ENCODE peak calls at places on chromosomes 6 and 20, in six cellular contexts. O, H, W, S, T and K are unnamed samples.
A peak's percentile ranks its signal among the peaks of the same experiment; 100 is the strongest.

GRCh38 chr6:98384334-98384733 is 450.0 kb upstream of the POU3F2 start:
- DNase-seq in S (no peak), H (no peak), W (no peak), O (no peak), T (no peak), K (no peak)

GRCh38 chr6:91704531-91704930 is 1117.7 kb upstream of the MAP3K7 start:
- DNase-seq in S (no peak), H (no peak), T (no peak), O (no peak), W (no peak), K (no peak)

GRCh38 chr6:18491303-18492090 is 104.3 kb downstream of the RNF144B start:
- DNase-seq in O (no peak), W (peak; percentile 68), H (no peak), T (no peak), S (no peak), K (no peak)

GRCh38 chr6:41372526-41373366 is 37.3 kb downstream of the NCR2 start:
- DNase-seq in W (no peak), O (no peak), T (no peak), S (no peak), H (peak; percentile 34), K (no peak)

GRCh38 chr6:17986656-17987575 is 519 bp downstream of the KIF13A start:
- DNase-seq in T (peak; percentile 92), W (peak; percentile 64), S (peak; percentile 73), H (peak; percentile 52), O (peak; percentile 61), K (peak; percentile 71)

GRCh38 chr20:60725311-60725906 is 526.7 kb upstream of the CDH4 start:
- DNase-seq in T (no peak), S (no peak), H (no peak), O (no peak), W (no peak), K (no peak)

GRCh38 chr6:15132854-15133670 is 112.8 kb upstream of the JARID2 start:
- DNase-seq in T (no peak), W (no peak), S (peak; percentile 60), O (no peak), H (no peak), K (no peak)

GRCh38 chr6:28866342-28867077 is 57.3 kb downstream of the TRIM27 start:
- DNase-seq in T (peak; percentile 93), S (peak; percentile 85), O (peak; percentile 68), H (peak; percentile 82), W (peak; percentile 68), K (peak; percentile 90)

GRCh38 chr20:4076671-4077070 is 61.3 kb upstream of the RNF24 start:
- DNase-seq in H (no peak), O (peak; percentile 60), S (peak; percentile 19), T (no peak), W (peak; percentile 50), K (no peak)

GRCh38 chr6:32086661-32087573 is 22.2 kb downstream of the TNXB start:
- DNase-seq in H (peak; percentile 32), O (no peak), T (no peak), W (no peak), S (no peak), K (peak; percentile 47)

GRCh38 chr6:10511477-10511876 is 9.7 kb upstream of the GCNT2 start:
- DNase-seq in W (no peak), H (no peak), O (no peak), S (no peak), T (no peak), K (no peak)

GRCh38 chr6:132298344-132298949 is 102.8 kb downstream of the MOXD1 start:
- DNase-seq in H (peak; percentile 72), S (peak; percentile 75), T (no peak), W (peak; percentile 44), O (peak; percentile 21), K (peak; percentile 26)

GRCh38 chr6:56570434-56571359 is 72.0 kb downstream of the DST start:
- DNase-seq in O (no peak), W (no peak), H (no peak), T (no peak), S (no peak), K (peak; percentile 57)

GRCh38 chr6:5744497-5744896 is 262.2 kb downstream of the NRN1 start:
- DNase-seq in H (no peak), O (no peak), S (no peak), W (no peak), T (no peak), K (no peak)

DNA sequence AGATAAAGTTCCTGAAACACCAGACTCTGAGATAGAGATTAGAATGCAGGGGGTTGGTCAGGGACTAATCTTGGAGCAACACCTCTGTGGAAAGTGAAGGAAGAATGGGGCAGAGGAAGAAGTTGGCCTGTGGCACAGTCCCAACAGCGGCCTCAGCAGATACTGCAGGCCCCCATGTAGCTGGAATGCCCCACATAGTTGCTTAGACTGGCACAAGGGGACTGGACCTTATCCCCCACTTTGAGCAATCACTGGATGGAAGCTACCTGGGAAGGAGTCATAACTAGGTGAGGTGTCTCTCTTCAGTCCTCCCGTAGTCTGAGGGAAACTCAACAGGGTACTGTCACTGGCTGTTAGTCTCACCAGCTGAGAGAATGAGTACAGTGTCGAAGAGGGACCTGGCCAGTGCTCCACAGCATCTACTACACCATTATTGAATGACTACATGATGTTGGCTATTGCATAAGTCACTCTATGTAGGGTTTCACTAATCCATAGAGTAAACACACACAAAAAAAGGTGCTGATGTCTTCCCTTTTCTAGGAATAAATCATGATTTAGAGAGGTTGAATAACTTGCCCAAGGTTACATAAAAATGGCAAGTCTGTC is 47.5 kb downstream of the ADGRG6 start:
- DNase-seq in H (no peak), T (no peak), W (no peak), S (no peak), O (no peak), K (no peak)
- TF ChIP-seq POLR2A in H (no peak), T (no peak), W (no peak), S (no peak), O (no peak), K (no peak)

DNA sequence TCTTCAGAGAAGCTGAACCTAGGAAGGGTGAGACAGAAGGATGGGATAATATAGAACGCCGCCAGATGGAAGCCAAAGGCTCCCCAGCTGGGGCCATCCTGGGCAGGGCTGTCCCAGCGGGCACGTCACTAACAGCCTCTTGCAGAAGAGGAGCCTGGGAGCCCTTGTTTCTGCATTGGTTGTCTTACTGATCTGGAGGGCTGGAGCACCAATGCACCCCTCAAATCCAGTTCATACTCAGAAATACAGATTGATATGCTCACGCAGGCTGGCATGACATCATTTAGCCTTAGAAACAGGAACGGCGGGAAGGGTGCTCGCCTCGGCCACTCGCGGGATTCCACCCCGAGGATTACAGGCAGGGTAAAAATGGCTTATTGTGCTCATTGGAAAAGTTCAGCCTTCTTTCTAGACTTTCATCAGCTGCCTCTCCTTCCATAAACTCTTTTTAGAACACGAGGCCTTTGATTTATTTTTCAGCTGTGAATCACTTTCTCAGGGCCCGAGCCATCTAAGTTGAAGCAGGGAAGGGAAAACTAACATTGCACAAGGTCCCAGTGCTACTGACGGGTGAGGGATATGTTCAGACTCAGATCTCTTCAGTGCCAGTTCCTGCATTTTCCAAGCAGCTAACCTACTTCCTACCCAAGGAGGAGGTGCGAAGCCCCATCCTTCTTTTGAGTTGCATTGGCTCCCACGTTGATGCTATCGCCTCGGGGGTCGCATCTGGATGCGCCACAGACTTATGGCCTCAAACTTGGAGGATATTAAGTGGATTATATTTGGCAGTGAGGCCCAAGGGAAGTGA is 82.3 kb downstream of the GMPR start:
- DNase-seq in W (no peak), O (no peak), S (no peak), T (no peak), H (no peak), K (no peak)
- TF ChIP-seq POLR2A in W (no peak), O (no peak), S (no peak), T (no peak), H (no peak), K (no peak)

GRCh38 chr20:44644384-44645131 is 6.9 kb downstream of the ADA start:
- DNase-seq in S (peak; percentile 61), O (no peak), H (no peak), W (no peak), T (no peak), K (no peak)

GRCh38 chr20:44646641-44647274 is 4.7 kb downstream of the ADA start:
- DNase-seq in H (no peak), W (no peak), T (no peak), S (peak; percentile 75), O (no peak), K (no peak)

GRCh38 chr20:44648068-44648467 is 3.4 kb downstream of the ADA start:
- DNase-seq in T (no peak), S (no peak), H (peak; percentile 82), O (no peak), W (no peak), K (no peak)

GRCh38 chr20:44643596-44644383 is 7.7 kb downstream of the ADA start:
- DNase-seq in H (peak; percentile 49), T (peak; percentile 84), S (peak; percentile 76), W (no peak), O (peak; percentile 47), K (no peak)

DNA sequence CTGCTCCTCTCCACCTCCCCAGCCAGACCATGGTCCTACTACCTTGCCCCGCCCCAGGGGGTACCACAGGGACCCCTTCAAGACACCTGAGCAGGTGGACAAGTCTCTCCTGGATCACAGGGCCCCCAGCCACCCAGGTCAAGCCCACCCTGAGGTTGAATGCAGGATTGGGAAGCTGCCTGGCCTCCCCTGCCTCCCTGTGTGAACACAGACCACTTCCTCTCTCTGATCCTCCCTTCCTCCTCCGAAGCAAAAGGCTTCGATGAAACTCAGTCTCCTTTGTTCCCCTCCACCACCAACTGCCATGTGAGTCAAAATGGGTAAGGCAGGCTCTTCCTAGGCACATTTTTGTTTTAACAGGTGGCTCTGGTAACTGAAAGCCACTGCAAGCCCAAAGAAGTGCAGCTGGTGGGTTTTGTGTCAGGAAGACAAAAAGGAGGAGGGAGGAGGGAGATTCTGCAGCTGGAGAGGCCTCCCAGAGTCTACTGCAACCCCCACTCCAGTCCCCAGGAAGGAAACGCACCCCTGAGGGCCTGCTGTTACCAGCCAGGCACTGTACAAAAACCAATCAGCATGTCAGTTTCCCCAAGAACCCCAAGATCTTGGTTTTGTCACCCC is 5.4 kb downstream of the ADA start:
- DNase-seq in T (peak; percentile 80), W (no peak), O (no peak), H (no peak), S (peak; percentile 57), K (no peak)
- TF ChIP-seq POLR2A in T (no peak), W (no peak), O (no peak), H (no peak), S (no peak), K (no peak)

GRCh38 chr20:63939061-63939935 is 16.9 kb downstream of the UCKL1 start:
- DNase-seq in O (no peak), S (no peak), T (peak; percentile 80), W (no peak), H (no peak), K (no peak)

GRCh38 chr20:63941282-63942060 is 14.7 kb downstream of the UCKL1 start:
- DNase-seq in H (peak; percentile 64), W (no peak), O (peak; percentile 10), T (peak; percentile 93), S (peak; percentile 80), K (peak; percentile 50)

GRCh38 chr20:63942250-63943006 is 13.8 kb downstream of the UCKL1 start:
- DNase-seq in H (peak; percentile 69), O (peak; percentile 24), T (peak; percentile 90), S (peak; percentile 71), W (no peak), K (peak; percentile 61)

GRCh38 chr20:63940071-63940471 is 16.1 kb downstream of the UCKL1 start:
- DNase-seq in S (no peak), O (no peak), W (no peak), T (no peak), H (no peak), K (no peak)

GRCh38 chr20:63940472-63941266 is 15.5 kb downstream of the UCKL1 start:
- DNase-seq in H (no peak), T (peak; percentile 86), O (no peak), W (no peak), S (no peak), K (no peak)
- TF ChIP-seq POLR2A in H (no peak), T (no peak), O (no peak), W (no peak), S (no peak), K (no peak)

GRCh38 chr6:170532867-170533488 is 20.1 kb downstream of the PSMB1 start:
- DNase-seq in T (no peak), W (no peak), S (no peak), O (no peak), H (no peak), K (no peak)
- TF ChIP-seq POLR2A in T (no peak), W (no peak), S (no peak), O (no peak), H (no peak), K (no peak)